ENCODE peak calls at places on chromosomes 1 and 21, in seven cellular contexts. H is AG09309; T is fibroblast of lung; P is CD4-positive, alpha-beta T cell; Z is thoracic aorta; D is psoas muscle; N is AG04450. R is an unnamed sample.

GRCh38 chr1:48109390-48110009 is 112.3 kb upstream of the TRABD2B start:
- DNase-seq in Z (no peak), H (peak), D (no peak), T (peak), N (peak), P (no peak), R (no peak)

GRCh38 chr1:52238474-52238873 is 96.6 kb downstream of the ZFYVE9 start:
- DNase-seq in N (no peak), P (no peak), Z (no peak), H (peak), D (no peak), T (peak), R (no peak)

GRCh38 chr1:184888505-184888904 is 85.8 kb downstream of the NIBAN1 start:
- DNase-seq in T (peak), D (no peak), H (peak), Z (no peak), P (no peak), N (peak), R (no peak)

GRCh38 chr1:241266121-241266520 is 90.9 kb downstream of the RGS7 start:
- DNase-seq in N (no peak), T (no peak), Z (no peak), H (no peak), P (no peak), D (no peak), R (no peak)

GRCh38 chr21:36980280-36981048 is 14.0 kb upstream of the HLCS start:
- DNase-seq in D (peak), H (no peak), T (no peak), Z (no peak), N (no peak), P (no peak), R (no peak)

GRCh38 chr1:202576816-202577215 is 133.4 kb downstream of the SYT2 start:
- DNase-seq in H (peak), P (no peak), Z (no peak), T (peak), N (peak), D (no peak), R (no peak)

GRCh38 chr1:19395678-19396192 is 83.6 kb downstream of the SLC66A1 start:
- DNase-seq in H (peak), D (no peak), Z (no peak), T (peak), N (no peak), P (no peak), R (no peak)

GRCh38 chr1:247104965-247105364 is 809 bp upstream of the ZNF669 start:
- DNase-seq in H (no peak), P (no peak), N (no peak), T (no peak), Z (no peak), D (no peak), R (no peak)

GRCh38 chr1:36322786-36323635 is 434 bp downstream of the EVA1B start:
- DNase-seq in P (no peak), Z (no peak), D (peak), N (no peak), T (peak), H (peak), R (no peak)

GRCh38 chr1:172733815-172734214 is 74.9 kb downstream of the FASLG start:
- DNase-seq in P (no peak), T (no peak), H (no peak), N (no peak), Z (no peak), D (no peak), R (no peak)

GRCh38 chr1:234586304-234586703 is 23.7 kb downstream of the IRF2BP2 start:
- DNase-seq in Z (no peak), T (no peak), N (no peak), H (no peak), P (no peak), D (no peak), R (no peak)

GRCh38 chr1:197126698-197127097 is 19.8 kb downstream of the ASPM start:
- DNase-seq in T (no peak), H (no peak), D (no peak), P (no peak), Z (no peak), N (no peak), R (no peak)

GRCh38 chr1:150165622-150166612 is 16.2 kb downstream of the PLEKHO1 start:
- DNase-seq in H (no peak), T (peak), N (no peak), P (peak), D (no peak), Z (no peak), R (no peak)

GRCh38 chr1:181930187-181930586 is 131.3 kb downstream of the ZNF648 start:
- DNase-seq in T (no peak), P (no peak), D (no peak), H (no peak), N (no peak), Z (no peak), R (no peak)

GRCh38 chr1:26945138-26945537 is 15.1 kb downstream of the KDF1 start:
- DNase-seq in Z (no peak), D (no peak), H (no peak), N (no peak), T (no peak), P (no peak), R (no peak)

GRCh38 chr1:219535021-219535420 is 77.9 kb downstream of the ZC3H11B start:
- DNase-seq in P (no peak), Z (no peak), T (no peak), N (no peak), D (no peak), H (no peak), R (no peak)

GRCh38 chr1:227919916-227920315 is 27.8 kb downstream of the WNT9A start:
- DNase-seq in D (no peak), Z (no peak), N (no peak), T (no peak), P (no peak), H (no peak), R (no peak)

GRCh38 chr1:66732407-66733166 is 19.7 kb upstream of the DYNLT5 start:
- DNase-seq in H (no peak), T (no peak), P (no peak), Z (no peak), N (no peak), D (no peak), R (no peak)

GRCh38 chr21:41656946-41657525 is 109.8 kb downstream of the RIPK4 start:
- DNase-seq in D (no peak), P (no peak), Z (no peak), H (no peak), T (no peak), N (no peak), R (no peak)

GRCh38 chr1:11981378-11982009 is 1.2 kb downstream of the MFN2 start:
- DNase-seq in P (no peak), H (no peak), N (no peak), D (no peak), Z (no peak), T (no peak), R (no peak)

GRCh38 chr1:231778009-231778719 is 151.6 kb downstream of the DISC1 start:
- DNase-seq in D (peak), Z (no peak), N (no peak), T (peak), H (peak), P (no peak), R (no peak)

GRCh38 chr1:227780101-227781044 is 35.1 kb upstream of the PRSS38 start:
- DNase-seq in Z (peak), P (no peak), N (no peak), H (no peak), D (no peak), T (no peak), R (peak)

GRCh38 chr1:225685476-225686176 is 32.7 kb upstream of the ENAH start:
- DNase-seq in H (no peak), N (no peak), D (no peak), Z (no peak), P (no peak), T (no peak), R (no peak)

GRCh38 chr1:21913258-21913657 is 23.9 kb downstream of the HSPG2 start:
- DNase-seq in H (no peak), P (no peak), D (peak), T (no peak), Z (no peak), N (no peak), R (no peak)

GRCh38 chr21:35136586-35137254 is 87.6 kb upstream of the RUNX1 start:
- DNase-seq in D (no peak), P (no peak), T (peak), N (no peak), H (no peak), Z (no peak), R (no peak)

GRCh38 chr1:212669102-212669501 is 30.5 kb downstream of the BATF3 start:
- DNase-seq in T (peak), P (no peak), N (no peak), H (no peak), D (no peak), Z (no peak), R (no peak)

GRCh38 chr1:54312874-54313316 is 93.3 kb downstream of the SSBP3 start:
- DNase-seq in H (no peak), Z (no peak), N (peak), D (peak), P (no peak), T (peak), R (no peak)

GRCh38 chr1:89429062-89429461 is 65.2 kb downstream of the GBP6 start:
- DNase-seq in H (no peak), T (no peak), Z (no peak), P (no peak), D (no peak), N (no peak), R (no peak)

GRCh38 chr1:243487649-243488227 is 231.9 kb downstream of the SDCCAG8 start:
- DNase-seq in P (no peak), H (no peak), T (peak), N (no peak), D (no peak), Z (no peak), R (no peak)

GRCh38 chr1:229068266-229069043 is 202.5 kb upstream of the RAB4A start:
- DNase-seq in Z (no peak), H (no peak), D (peak), T (peak), N (no peak), P (no peak), R (no peak)

GRCh38 chr1:75124510-75124909 is 9.7 kb upstream of the LHX8 start:
- DNase-seq in N (no peak), Z (no peak), D (no peak), T (no peak), P (no peak), H (no peak), R (no peak)

GRCh38 chr21:17427831-17428483 is 84.9 kb upstream of the CXADR start:
- DNase-seq in Z (no peak), N (no peak), P (no peak), H (no peak), D (no peak), T (no peak), R (no peak)

GRCh38 chr1:29500651-29501050 is 264.3 kb downstream of the PTPRU start:
- DNase-seq in D (no peak), Z (no peak), P (no peak), N (no peak), H (no peak), T (no peak), R (no peak)

GRCh38 chr1:92577251-92577895 is 90.6 kb upstream of the GFI1 start:
- DNase-seq in N (no peak), Z (no peak), T (peak), D (no peak), H (peak), P (no peak), R (no peak)

GRCh38 chr1:94529416-94529815 is 12.1 kb downstream of the F3 start:
- DNase-seq in Z (no peak), N (no peak), T (no peak), H (no peak), D (no peak), P (no peak), R (no peak)

GRCh38 chr1:29416267-29416666 is 179.9 kb downstream of the PTPRU start:
- DNase-seq in P (no peak), T (peak), Z (no peak), N (no peak), D (no peak), H (no peak), R (no peak)

GRCh38 chr1:17370618-17371017 is 1.4 kb upstream of the PADI6 start:
- DNase-seq in N (no peak), D (no peak), T (no peak), Z (no peak), H (no peak), P (no peak), R (no peak)
- TF ChIP-seq CTCF in N (no peak), D (no peak), T (no peak), Z (no peak), H (peak), P (no peak), R (no peak)

GRCh38 chr1:240148333-240148732 is 56.6 kb downstream of the FMN2 start:
- DNase-seq in D (no peak), P (no peak), H (no peak), N (no peak), T (no peak), Z (no peak), R (no peak)

GRCh38 chr1:240152611-240153297 is 61.1 kb downstream of the FMN2 start:
- DNase-seq in P (no peak), H (no peak), D (no peak), T (no peak), N (no peak), Z (no peak), R (no peak)

GRCh38 chr1:240151126-240151735 is 59.5 kb downstream of the FMN2 start:
- DNase-seq in Z (no peak), T (no peak), H (no peak), N (no peak), D (no peak), P (no peak), R (no peak)

GRCh38 chr1:240145120-240145519 is 53.4 kb downstream of the FMN2 start:
- DNase-seq in T (no peak), P (no peak), N (no peak), H (no peak), Z (no peak), D (no peak), R (no peak)

DNA sequence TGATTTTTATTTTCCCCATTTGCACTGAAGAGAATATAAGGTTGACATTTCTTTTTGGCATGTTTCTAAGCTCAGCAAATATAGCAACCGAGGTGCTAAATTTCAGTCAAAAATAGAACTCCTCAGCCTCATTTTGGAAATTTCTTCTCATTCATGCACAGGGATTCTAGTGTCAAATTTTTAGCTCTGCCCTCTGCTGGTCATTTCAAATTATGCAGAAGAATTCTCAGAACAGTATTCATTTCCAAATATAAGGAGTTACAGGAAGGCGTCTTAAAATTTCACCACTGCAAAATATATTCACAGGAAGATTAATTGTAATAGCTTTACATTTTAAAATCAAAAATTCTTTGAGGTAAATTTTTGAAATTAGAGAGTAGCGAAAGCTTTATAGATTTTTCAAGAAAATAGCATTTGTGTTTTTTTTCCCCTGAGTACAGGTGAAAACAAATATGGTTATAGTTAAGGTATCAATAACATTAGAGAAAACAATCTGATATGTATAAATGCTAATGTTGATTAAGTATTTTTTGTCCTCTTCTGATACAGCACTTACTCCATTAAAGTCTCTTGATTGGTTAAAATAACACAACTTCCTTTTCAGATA is 57.9 kb downstream of the FMN2 start:
- DNase-seq in T (peak), Z (no peak), D (no peak), P (no peak), H (no peak), N (no peak), R (no peak)
- TF ChIP-seq CTCF in T (peak), Z (peak), D (peak), P (peak), H (peak), N (peak), R (peak)

GRCh38 chr1:38528600-38528999 is 331.0 kb downstream of the RRAGC start:
- DNase-seq in H (no peak), Z (no peak), N (no peak), P (no peak), D (no peak), T (no peak), R (no peak)
- TF ChIP-seq CTCF in H (no peak), Z (no peak), N (no peak), P (no peak), D (no peak), T (no peak), R (no peak)

GRCh38 chr1:7629011-7629410 is 142.1 kb upstream of the VAMP3 start:
- DNase-seq in N (no peak), Z (no peak), D (no peak), P (no peak), T (no peak), H (no peak), R (no peak)
- TF ChIP-seq CTCF in N (no peak), Z (no peak), D (no peak), P (no peak), T (no peak), H (no peak), R (no peak)

DNA sequence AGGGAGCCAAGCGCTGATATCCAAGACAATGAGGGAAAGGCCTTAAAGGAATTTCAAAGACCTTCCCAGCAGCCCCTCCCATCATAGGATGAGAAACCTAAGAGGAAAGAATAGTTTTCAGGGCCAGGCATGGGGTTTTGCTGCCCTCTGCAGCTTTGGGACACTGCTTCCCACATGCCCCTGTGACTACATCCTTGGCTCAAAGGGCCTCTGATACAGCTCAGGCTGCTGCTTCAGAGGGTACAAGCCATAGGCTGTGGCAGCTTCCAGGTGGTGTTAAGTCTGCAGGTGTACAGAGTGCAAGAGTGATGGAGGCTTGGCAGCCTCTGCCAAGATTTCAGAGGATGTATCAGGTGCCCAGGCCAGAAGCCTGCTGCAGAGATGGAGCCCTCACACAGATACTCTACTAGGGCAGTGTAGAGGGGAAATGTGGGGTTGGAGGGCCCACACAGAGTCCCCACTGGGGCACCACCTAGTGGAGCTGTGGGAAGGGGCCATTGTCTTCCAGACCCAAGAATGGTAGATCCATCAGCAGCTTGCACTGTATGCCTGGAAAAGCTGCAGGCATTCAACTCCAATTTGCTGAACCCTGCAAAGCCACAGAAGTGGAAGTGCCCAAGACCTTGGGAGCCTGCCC is 125.8 kb downstream of the SLC45A1 start:
- DNase-seq in P (no peak), H (no peak), T (peak), D (no peak), N (no peak), Z (no peak), R (no peak)
- TF ChIP-seq CTCF in P (no peak), H (peak), T (no peak), D (no peak), N (peak), Z (no peak), R (no peak)

GRCh38 chr1:62530516-62531154 is 66.7 kb upstream of the ANGPTL3 start:
- DNase-seq in H (no peak), Z (no peak), P (no peak), D (no peak), T (peak), N (peak), R (no peak)
- TF ChIP-seq CTCF in H (peak), Z (peak), P (no peak), D (peak), T (peak), N (peak), R (no peak)

GRCh38 chr1:154998818-154999650 is 3.6 kb upstream of the ZBTB7B start:
- DNase-seq in T (peak), D (peak), Z (no peak), P (peak), N (no peak), H (no peak), R (no peak)
- TF ChIP-seq CTCF in T (peak), D (peak), Z (peak), P (peak), N (peak), H (peak), R (peak)

R was measured in natural killer cell.